ENCODE peak calls at places on chromosomes 16 and 17, in eight cellular contexts. One of them, this sample, is unnamed.

GRCh38 chr16:26454102-26454501 is 612.6 kb upstream of the C16orf82 start:
- DNase-seq in mucosa of descending colon: no peak
- DNase-seq in HFF-Myc: no peak
- DNase-seq in choroid plexus epithelial cell: no peak
- DNase-seq in breast epithelium: no peak
- DNase-seq in retinal pigment epithelial cell: no peak
- DNase-seq in GM20000: no peak
- DNase-seq in CD4-positive, alpha-beta T cell: no peak
- DNase-seq in this sample: no peak

GRCh38 chr16:27786221-27786848 is 236.4 kb downstream of the KATNIP start:
- DNase-seq in mucosa of descending colon: no peak
- DNase-seq in HFF-Myc: no peak
- DNase-seq in choroid plexus epithelial cell: no peak
- DNase-seq in breast epithelium: no peak
- DNase-seq in retinal pigment epithelial cell: no peak
- DNase-seq in GM20000: no peak
- DNase-seq in CD4-positive, alpha-beta T cell: no peak
- DNase-seq in this sample: no peak

GRCh38 chr17:68378202-68379149 is 78.8 kb downstream of the WIPI1 start:
- DNase-seq in mucosa of descending colon: peak; percentile 67
- DNase-seq in HFF-Myc: peak; percentile 75
- DNase-seq in choroid plexus epithelial cell: peak; percentile 99
- DNase-seq in breast epithelium: peak; percentile 87
- DNase-seq in retinal pigment epithelial cell: peak; percentile 72
- DNase-seq in GM20000: no peak
- DNase-seq in CD4-positive, alpha-beta T cell: no peak
- DNase-seq in this sample: no peak

GRCh38 chr16:52050418-52050817 is 496.5 kb downstream of the TOX3 start:
- DNase-seq in mucosa of descending colon: no peak
- DNase-seq in HFF-Myc: no peak
- DNase-seq in choroid plexus epithelial cell: peak; percentile 2
- DNase-seq in breast epithelium: no peak
- DNase-seq in retinal pigment epithelial cell: no peak
- DNase-seq in GM20000: no peak
- DNase-seq in CD4-positive, alpha-beta T cell: no peak
- DNase-seq in this sample: no peak

GRCh38 chr17:59752922-59753321 is 45.5 kb downstream of the VMP1 start:
- DNase-seq in mucosa of descending colon: no peak
- DNase-seq in HFF-Myc: no peak
- DNase-seq in choroid plexus epithelial cell: no peak
- DNase-seq in breast epithelium: no peak
- DNase-seq in retinal pigment epithelial cell: no peak
- DNase-seq in GM20000: no peak
- DNase-seq in CD4-positive, alpha-beta T cell: no peak
- DNase-seq in this sample: no peak

GRCh38 chr16:74224828-74225227 is 71.8 kb upstream of the PSMD7 start:
- DNase-seq in mucosa of descending colon: no peak
- DNase-seq in HFF-Myc: no peak
- DNase-seq in choroid plexus epithelial cell: peak; percentile 39
- DNase-seq in breast epithelium: no peak
- DNase-seq in retinal pigment epithelial cell: no peak
- DNase-seq in GM20000: no peak
- DNase-seq in CD4-positive, alpha-beta T cell: no peak
- DNase-seq in this sample: no peak

GRCh38 chr17:17151962-17152361 is 54.2 kb downstream of the PLD6 start:
- DNase-seq in mucosa of descending colon: peak; percentile 48
- DNase-seq in HFF-Myc: peak; percentile 79
- DNase-seq in choroid plexus epithelial cell: peak; percentile 90
- DNase-seq in breast epithelium: peak; percentile 79
- DNase-seq in retinal pigment epithelial cell: peak; percentile 66
- DNase-seq in GM20000: no peak
- DNase-seq in CD4-positive, alpha-beta T cell: no peak
- DNase-seq in this sample: no peak

GRCh38 chr17:21072623-21073278 is 29.9 kb upstream of the USP22 start:
- DNase-seq in mucosa of descending colon: no peak
- DNase-seq in HFF-Myc: no peak
- DNase-seq in choroid plexus epithelial cell: no peak
- DNase-seq in breast epithelium: no peak
- DNase-seq in retinal pigment epithelial cell: no peak
- DNase-seq in GM20000: no peak
- DNase-seq in CD4-positive, alpha-beta T cell: no peak
- DNase-seq in this sample: no peak

GRCh38 chr16:87854053-87854906 is 15.0 kb downstream of the SLC7A5 start:
- DNase-seq in mucosa of descending colon: peak; percentile 50
- DNase-seq in HFF-Myc: no peak
- DNase-seq in choroid plexus epithelial cell: no peak
- DNase-seq in breast epithelium: no peak
- DNase-seq in retinal pigment epithelial cell: no peak
- DNase-seq in GM20000: no peak
- DNase-seq in CD4-positive, alpha-beta T cell: no peak
- DNase-seq in this sample: no peak

GRCh38 chr16:21001262-21001661 is 100.7 kb downstream of the LYRM1 start:
- DNase-seq in mucosa of descending colon: peak; percentile 33
- DNase-seq in HFF-Myc: peak; percentile 11
- DNase-seq in choroid plexus epithelial cell: peak; percentile 33
- DNase-seq in breast epithelium: no peak
- DNase-seq in retinal pigment epithelial cell: no peak
- DNase-seq in GM20000: peak; percentile 40
- DNase-seq in CD4-positive, alpha-beta T cell: no peak
- DNase-seq in this sample: peak; percentile 24

GRCh38 chr17:63096426-63096825 is 130.4 kb downstream of the TANC2 start:
- DNase-seq in mucosa of descending colon: no peak
- DNase-seq in HFF-Myc: no peak
- DNase-seq in choroid plexus epithelial cell: no peak
- DNase-seq in breast epithelium: no peak
- DNase-seq in retinal pigment epithelial cell: no peak
- DNase-seq in GM20000: no peak
- DNase-seq in CD4-positive, alpha-beta T cell: no peak
- DNase-seq in this sample: no peak

GRCh38 chr17:15210247-15210646 is 54.9 kb downstream of the PMP22 start:
- DNase-seq in mucosa of descending colon: no peak
- DNase-seq in HFF-Myc: no peak
- DNase-seq in choroid plexus epithelial cell: no peak
- DNase-seq in breast epithelium: no peak
- DNase-seq in retinal pigment epithelial cell: no peak
- DNase-seq in GM20000: no peak
- DNase-seq in CD4-positive, alpha-beta T cell: no peak
- DNase-seq in this sample: no peak

GRCh38 chr17:40576113-40576740 is 11.0 kb upstream of the CCR7 start:
- DNase-seq in mucosa of descending colon: no peak
- DNase-seq in HFF-Myc: no peak
- DNase-seq in choroid plexus epithelial cell: no peak
- DNase-seq in breast epithelium: no peak
- DNase-seq in retinal pigment epithelial cell: no peak
- DNase-seq in GM20000: no peak
- DNase-seq in CD4-positive, alpha-beta T cell: no peak
- DNase-seq in this sample: no peak

GRCh38 chr16:27313422-27314160 is at the start of gene IL4R:
- DNase-seq in mucosa of descending colon: peak; percentile 88
- DNase-seq in HFF-Myc: peak; percentile 17
- DNase-seq in choroid plexus epithelial cell: peak; percentile 88
- DNase-seq in breast epithelium: peak; percentile 81
- DNase-seq in retinal pigment epithelial cell: no peak
- DNase-seq in GM20000: peak; percentile 88
- DNase-seq in CD4-positive, alpha-beta T cell: peak; percentile 40
- DNase-seq in this sample: peak; percentile 74

GRCh38 chr17:17024778-17025300 is 17.4 kb upstream of the MPRIP start:
- DNase-seq in mucosa of descending colon: peak; percentile 23
- DNase-seq in HFF-Myc: no peak
- DNase-seq in choroid plexus epithelial cell: no peak
- DNase-seq in breast epithelium: no peak
- DNase-seq in retinal pigment epithelial cell: no peak
- DNase-seq in GM20000: no peak
- DNase-seq in CD4-positive, alpha-beta T cell: no peak
- DNase-seq in this sample: no peak

GRCh38 chr16:49556252-49557069 is 182.9 kb downstream of the C16orf78 start:
- DNase-seq in mucosa of descending colon: no peak
- DNase-seq in HFF-Myc: no peak
- DNase-seq in choroid plexus epithelial cell: peak; percentile 83
- DNase-seq in breast epithelium: no peak
- DNase-seq in retinal pigment epithelial cell: peak; percentile 16
- DNase-seq in GM20000: no peak
- DNase-seq in CD4-positive, alpha-beta T cell: no peak
- DNase-seq in this sample: no peak

GRCh38 chr17:6427284-6427781 is 7.6 kb downstream of the AIPL1 start:
- DNase-seq in mucosa of descending colon: no peak
- DNase-seq in HFF-Myc: no peak
- DNase-seq in choroid plexus epithelial cell: peak; percentile 65
- DNase-seq in breast epithelium: no peak
- DNase-seq in retinal pigment epithelial cell: no peak
- DNase-seq in GM20000: peak; percentile 52
- DNase-seq in CD4-positive, alpha-beta T cell: peak; percentile 25
- DNase-seq in this sample: peak; percentile 43
- TF ChIP-seq CTCF in mucosa of descending colon: no peak
- TF ChIP-seq CTCF in HFF-Myc: no peak
- TF ChIP-seq CTCF in choroid plexus epithelial cell: peak; percentile 23
- TF ChIP-seq CTCF in breast epithelium: no peak
- TF ChIP-seq CTCF in retinal pigment epithelial cell: no peak
- TF ChIP-seq CTCF in GM20000: no peak
- TF ChIP-seq CTCF in CD4-positive, alpha-beta T cell: no peak
- TF ChIP-seq CTCF in this sample: no peak

DNA sequence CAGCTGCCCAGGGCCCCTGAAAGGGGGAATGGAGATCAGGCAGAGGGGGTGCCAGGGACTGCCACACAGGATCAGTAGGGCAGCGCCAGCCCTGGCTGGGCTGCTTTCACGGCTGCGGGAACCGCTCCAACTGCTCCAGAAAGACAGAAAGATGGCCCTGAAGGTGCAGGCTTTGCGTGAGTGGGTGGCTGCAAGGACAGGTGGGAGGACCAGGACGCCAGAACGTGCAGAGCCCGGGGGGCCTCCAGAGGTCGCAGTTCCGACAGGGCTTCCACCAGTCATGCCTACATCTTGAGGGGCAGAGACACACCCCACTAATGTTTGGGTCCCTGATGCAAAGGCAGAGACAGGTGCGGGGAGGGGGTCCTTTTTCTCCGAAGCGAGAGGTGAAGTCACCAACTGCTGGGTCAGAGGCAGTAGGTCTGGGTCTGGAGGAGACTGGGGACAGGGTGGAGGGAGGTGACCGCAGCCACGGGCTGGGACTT is 790 bp upstream of the ATP6V0C start:
- DNase-seq in mucosa of descending colon: peak; percentile 54
- DNase-seq in HFF-Myc: no peak
- DNase-seq in choroid plexus epithelial cell: no peak
- DNase-seq in breast epithelium: no peak
- DNase-seq in retinal pigment epithelial cell: no peak
- DNase-seq in GM20000: peak; percentile 58
- DNase-seq in CD4-positive, alpha-beta T cell: no peak
- DNase-seq in this sample: peak; percentile 53
- TF ChIP-seq CTCF in mucosa of descending colon: no peak
- TF ChIP-seq CTCF in HFF-Myc: no peak
- TF ChIP-seq CTCF in choroid plexus epithelial cell: no peak
- TF ChIP-seq CTCF in breast epithelium: no peak
- TF ChIP-seq CTCF in retinal pigment epithelial cell: peak; percentile 12
- TF ChIP-seq CTCF in GM20000: no peak
- TF ChIP-seq CTCF in CD4-positive, alpha-beta T cell: no peak
- TF ChIP-seq CTCF in this sample: peak; percentile 31

GRCh38 chr16:23668225-23668624 is 10.5 kb upstream of the PLK1 start:
- DNase-seq in mucosa of descending colon: no peak
- DNase-seq in HFF-Myc: no peak
- DNase-seq in choroid plexus epithelial cell: no peak
- DNase-seq in breast epithelium: no peak
- DNase-seq in retinal pigment epithelial cell: no peak
- DNase-seq in GM20000: no peak
- DNase-seq in CD4-positive, alpha-beta T cell: no peak
- DNase-seq in this sample: no peak

GRCh38 chr16:23666919-23667659 is 11.6 kb upstream of the PLK1 start:
- DNase-seq in mucosa of descending colon: no peak
- DNase-seq in HFF-Myc: no peak
- DNase-seq in choroid plexus epithelial cell: no peak
- DNase-seq in breast epithelium: no peak
- DNase-seq in retinal pigment epithelial cell: no peak
- DNase-seq in GM20000: no peak
- DNase-seq in CD4-positive, alpha-beta T cell: no peak
- DNase-seq in this sample: no peak

GRCh38 chr16:23668873-23669272 is 9.8 kb upstream of the PLK1 start:
- DNase-seq in mucosa of descending colon: no peak
- DNase-seq in HFF-Myc: no peak
- DNase-seq in choroid plexus epithelial cell: no peak
- DNase-seq in breast epithelium: no peak
- DNase-seq in retinal pigment epithelial cell: no peak
- DNase-seq in GM20000: no peak
- DNase-seq in CD4-positive, alpha-beta T cell: no peak
- DNase-seq in this sample: no peak

GRCh38 chr16:23673971-23674614 is 4.6 kb upstream of the PLK1 start:
- DNase-seq in mucosa of descending colon: no peak
- DNase-seq in HFF-Myc: no peak
- DNase-seq in choroid plexus epithelial cell: no peak
- DNase-seq in breast epithelium: no peak
- DNase-seq in retinal pigment epithelial cell: no peak
- DNase-seq in GM20000: no peak
- DNase-seq in CD4-positive, alpha-beta T cell: no peak
- DNase-seq in this sample: no peak

DNA sequence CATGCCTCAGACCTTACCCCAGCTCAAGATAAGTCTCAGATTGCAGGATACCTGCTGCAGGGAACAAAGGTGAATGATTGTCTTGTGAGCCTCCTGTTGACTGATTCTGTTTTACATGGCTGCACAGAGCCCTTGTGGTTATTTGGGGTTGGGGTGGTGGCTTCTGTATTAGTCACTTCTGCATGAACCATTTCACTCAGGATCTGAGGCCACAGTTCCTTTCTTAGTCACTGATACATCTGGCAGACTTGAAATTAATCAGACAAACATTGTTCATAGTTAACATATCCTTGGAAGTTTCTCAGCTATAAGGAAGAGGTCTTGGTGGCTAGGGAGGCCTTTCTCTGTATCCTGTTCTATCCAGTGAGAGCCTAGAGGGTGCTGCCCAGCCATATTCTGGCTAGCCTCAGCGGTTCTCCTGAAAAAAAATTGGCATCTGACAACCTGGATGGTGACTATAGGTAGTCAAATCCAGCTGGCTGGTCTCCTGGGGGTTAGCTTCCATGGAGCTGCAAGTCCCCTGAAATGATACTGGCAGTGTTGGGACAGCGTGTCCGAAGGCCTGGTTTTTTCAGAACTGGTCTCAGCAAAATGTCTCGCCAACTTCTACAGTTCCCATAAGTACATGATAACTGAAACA is 8.4 kb upstream of the PLK1 start:
- DNase-seq in mucosa of descending colon: no peak
- DNase-seq in HFF-Myc: no peak
- DNase-seq in choroid plexus epithelial cell: peak; percentile 75
- DNase-seq in breast epithelium: no peak
- DNase-seq in retinal pigment epithelial cell: no peak
- DNase-seq in GM20000: peak; percentile 77
- DNase-seq in CD4-positive, alpha-beta T cell: no peak
- DNase-seq in this sample: peak; percentile 78
- TF ChIP-seq CTCF in mucosa of descending colon: no peak
- TF ChIP-seq CTCF in HFF-Myc: no peak
- TF ChIP-seq CTCF in choroid plexus epithelial cell: no peak
- TF ChIP-seq CTCF in breast epithelium: no peak
- TF ChIP-seq CTCF in retinal pigment epithelial cell: no peak
- TF ChIP-seq CTCF in GM20000: no peak
- TF ChIP-seq CTCF in CD4-positive, alpha-beta T cell: no peak
- TF ChIP-seq CTCF in this sample: no peak

DNA sequence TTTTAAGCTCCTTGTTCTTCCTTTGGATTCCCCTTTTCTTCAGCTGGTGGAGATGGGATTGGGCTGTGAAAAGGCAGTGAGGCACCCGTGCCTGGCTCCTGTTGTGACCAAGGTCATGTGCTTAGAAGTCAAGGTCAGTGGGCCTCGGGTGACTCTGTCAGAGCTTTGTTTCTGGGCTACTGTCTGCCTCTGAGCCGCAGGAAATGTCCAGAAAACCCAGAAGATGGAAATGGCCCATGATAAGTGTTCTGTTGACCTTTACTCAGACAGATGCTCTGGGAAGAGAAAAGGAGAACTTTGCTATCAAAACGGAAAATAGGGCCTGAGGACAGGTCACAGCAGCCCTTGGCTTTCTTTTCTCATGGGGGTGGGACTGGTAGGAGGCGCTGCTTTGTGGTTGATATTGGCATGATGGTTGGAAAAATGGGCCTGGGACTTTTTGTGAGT is 2.9 kb downstream of the ABCC1 start:
- DNase-seq in mucosa of descending colon: no peak
- DNase-seq in HFF-Myc: no peak
- DNase-seq in choroid plexus epithelial cell: no peak
- DNase-seq in breast epithelium: no peak
- DNase-seq in retinal pigment epithelial cell: no peak
- DNase-seq in GM20000: no peak
- DNase-seq in CD4-positive, alpha-beta T cell: no peak
- DNase-seq in this sample: no peak
- TF ChIP-seq CTCF in mucosa of descending colon: no peak
- TF ChIP-seq CTCF in HFF-Myc: no peak
- TF ChIP-seq CTCF in choroid plexus epithelial cell: no peak
- TF ChIP-seq CTCF in breast epithelium: no peak
- TF ChIP-seq CTCF in retinal pigment epithelial cell: no peak
- TF ChIP-seq CTCF in GM20000: no peak
- TF ChIP-seq CTCF in CD4-positive, alpha-beta T cell: no peak
- TF ChIP-seq CTCF in this sample: no peak

This sample was measured in GM10248.